ENCODE peak calls at places on chromosomes 3 and 15, in seven cellular contexts. One of them, this sample, is unnamed.

GRCh38 chr15:66777054-66777453 is 75.0 kb downstream of the SMAD6 start:
- DNase-seq in HCT116: no peak
- DNase-seq in SK-N-SH: no peak
- DNase-seq in HepG2: no peak
- DNase-seq in K562: no peak
- DNase-seq in H1: no peak
- DNase-seq in GM12878: no peak
- DNase-seq in this sample: no peak

GRCh38 chr3:106829206-106829605 is 548.0 kb upstream of the CCDC54 start:
- DNase-seq in HCT116: no peak
- DNase-seq in SK-N-SH: no peak
- DNase-seq in HepG2: no peak
- DNase-seq in K562: no peak
- DNase-seq in H1: no peak
- DNase-seq in GM12878: no peak
- DNase-seq in this sample: no peak

GRCh38 chr3:27591811-27592210 is 107.6 kb upstream of the SLC4A7 start:
- DNase-seq in HCT116: no peak
- DNase-seq in SK-N-SH: no peak
- DNase-seq in HepG2: no peak
- DNase-seq in K562: no peak
- DNase-seq in H1: no peak
- DNase-seq in GM12878: no peak
- DNase-seq in this sample: no peak

GRCh38 chr15:57873564-57874209 is 167.2 kb downstream of the POLR2M start:
- DNase-seq in HCT116: no peak
- DNase-seq in SK-N-SH: no peak
- DNase-seq in HepG2: no peak
- DNase-seq in K562: no peak
- DNase-seq in H1: no peak
- DNase-seq in GM12878: no peak
- DNase-seq in this sample: no peak

GRCh38 chr15:79283252-79284048 is 928 bp downstream of the ANKRD34C start:
- DNase-seq in HCT116: no peak
- DNase-seq in SK-N-SH: peak; percentile 69
- DNase-seq in HepG2: no peak
- DNase-seq in K562: peak; percentile 32
- DNase-seq in H1: no peak
- DNase-seq in GM12878: no peak
- DNase-seq in this sample: peak; percentile 79

GRCh38 chr3:149216195-149216869 is 5.3 kb downstream of the CP start:
- DNase-seq in HCT116: no peak
- DNase-seq in SK-N-SH: peak; percentile 39
- DNase-seq in HepG2: peak; percentile 37
- DNase-seq in K562: peak; percentile 21
- DNase-seq in H1: no peak
- DNase-seq in GM12878: no peak
- DNase-seq in this sample: no peak

GRCh38 chr3:115792206-115792955 is 169.1 kb downstream of the GAP43 start:
- DNase-seq in HCT116: no peak
- DNase-seq in SK-N-SH: no peak
- DNase-seq in HepG2: peak; percentile 95
- DNase-seq in K562: no peak
- DNase-seq in H1: no peak
- DNase-seq in GM12878: no peak
- DNase-seq in this sample: no peak

GRCh38 chr3:30988774-30989173 is 94.3 kb upstream of the GADL1 start:
- DNase-seq in HCT116: no peak
- DNase-seq in SK-N-SH: no peak
- DNase-seq in HepG2: no peak
- DNase-seq in K562: no peak
- DNase-seq in H1: no peak
- DNase-seq in GM12878: no peak
- DNase-seq in this sample: no peak

GRCh38 chr15:46714959-46715358 is 1002.3 kb upstream of the SEMA6D start:
- DNase-seq in HCT116: no peak
- DNase-seq in SK-N-SH: no peak
- DNase-seq in HepG2: no peak
- DNase-seq in K562: no peak
- DNase-seq in H1: no peak
- DNase-seq in GM12878: no peak
- DNase-seq in this sample: no peak

GRCh38 chr15:71010997-71011396 is 104.3 kb upstream of the THSD4 start:
- DNase-seq in HCT116: no peak
- DNase-seq in SK-N-SH: no peak
- DNase-seq in HepG2: no peak
- DNase-seq in K562: no peak
- DNase-seq in H1: no peak
- DNase-seq in GM12878: no peak
- DNase-seq in this sample: no peak

GRCh38 chr3:40104441-40104840 is 205.1 kb upstream of the EIF1B start:
- DNase-seq in HCT116: no peak
- DNase-seq in SK-N-SH: no peak
- DNase-seq in HepG2: no peak
- DNase-seq in K562: no peak
- DNase-seq in H1: no peak
- DNase-seq in GM12878: no peak
- DNase-seq in this sample: no peak

GRCh38 chr15:58536414-58536813 is 104.6 kb downstream of the LIPC start:
- DNase-seq in HCT116: no peak
- DNase-seq in SK-N-SH: no peak
- DNase-seq in HepG2: no peak
- DNase-seq in K562: no peak
- DNase-seq in H1: no peak
- DNase-seq in GM12878: no peak
- DNase-seq in this sample: no peak

GRCh38 chr15:100712226-100712625 is 109.8 kb downstream of the ASB7 start:
- DNase-seq in HCT116: no peak
- DNase-seq in SK-N-SH: no peak
- DNase-seq in HepG2: no peak
- DNase-seq in K562: no peak
- DNase-seq in H1: no peak
- DNase-seq in GM12878: no peak
- DNase-seq in this sample: no peak

GRCh38 chr3:160226026-160226739 is 961 bp downstream of the C3orf80 start:
- DNase-seq in HCT116: no peak
- DNase-seq in SK-N-SH: peak; percentile 78
- DNase-seq in HepG2: no peak
- DNase-seq in K562: no peak
- DNase-seq in H1: no peak
- DNase-seq in GM12878: no peak
- DNase-seq in this sample: no peak

GRCh38 chr3:114179575-114179974 is 723 bp upstream of the DRD3 start:
- DNase-seq in HCT116: peak; percentile 15
- DNase-seq in SK-N-SH: peak; percentile 42
- DNase-seq in HepG2: peak; percentile 18
- DNase-seq in K562: no peak
- DNase-seq in H1: no peak
- DNase-seq in GM12878: no peak
- DNase-seq in this sample: no peak

DNA sequence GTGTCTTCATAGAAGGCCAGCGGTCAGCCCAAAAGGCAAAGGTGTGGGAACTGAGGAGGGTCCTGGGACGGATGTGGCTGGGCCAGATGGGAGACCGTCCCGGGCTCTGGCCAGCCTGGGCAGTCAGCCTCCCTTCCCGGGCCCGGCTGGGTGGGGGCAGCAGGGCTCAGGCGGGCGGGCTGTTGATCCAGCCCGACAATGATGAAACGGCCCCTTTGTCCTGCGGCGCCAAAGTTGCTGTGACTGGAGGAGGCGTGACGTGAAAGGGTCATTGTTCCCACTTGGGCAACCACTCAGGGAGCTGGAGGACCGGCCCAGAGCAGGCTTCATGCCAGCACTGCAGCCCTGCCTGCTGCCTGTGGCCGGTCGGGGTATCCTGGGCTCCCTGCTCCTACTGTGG is 16.5 kb downstream of the DUSP7 start:
- DNase-seq in HCT116: no peak
- DNase-seq in SK-N-SH: no peak
- DNase-seq in HepG2: peak; percentile 93
- DNase-seq in K562: no peak
- DNase-seq in H1: no peak
- DNase-seq in GM12878: no peak
- DNase-seq in this sample: no peak
- TF ChIP-seq JUND in HCT116: no peak
- TF ChIP-seq JUND in SK-N-SH: no peak
- TF ChIP-seq JUND in HepG2: no peak
- TF ChIP-seq JUND in K562: no peak
- TF ChIP-seq JUND in H1: no peak
- TF ChIP-seq JUND in GM12878: no peak
- TF ChIP-seq JUND in this sample: no peak

GRCh38 chr3:61631108-61631769 is 69.9 kb downstream of the PTPRG start:
- DNase-seq in HCT116: no peak
- DNase-seq in SK-N-SH: no peak
- DNase-seq in HepG2: no peak
- DNase-seq in K562: no peak
- DNase-seq in H1: no peak
- DNase-seq in GM12878: no peak
- DNase-seq in this sample: no peak

GRCh38 chr3:61626484-61626883 is 65.1 kb downstream of the PTPRG start:
- DNase-seq in HCT116: no peak
- DNase-seq in SK-N-SH: no peak
- DNase-seq in HepG2: no peak
- DNase-seq in K562: no peak
- DNase-seq in H1: no peak
- DNase-seq in GM12878: no peak
- DNase-seq in this sample: no peak

GRCh38 chr3:61628636-61629035 is 67.3 kb downstream of the PTPRG start:
- DNase-seq in HCT116: no peak
- DNase-seq in SK-N-SH: no peak
- DNase-seq in HepG2: no peak
- DNase-seq in K562: no peak
- DNase-seq in H1: no peak
- DNase-seq in GM12878: no peak
- DNase-seq in this sample: no peak

GRCh38 chr3:61627768-61628185 is 66.4 kb downstream of the PTPRG start:
- DNase-seq in HCT116: no peak
- DNase-seq in SK-N-SH: no peak
- DNase-seq in HepG2: peak; percentile 95
- DNase-seq in K562: no peak
- DNase-seq in H1: no peak
- DNase-seq in GM12878: no peak
- DNase-seq in this sample: no peak

DNA sequence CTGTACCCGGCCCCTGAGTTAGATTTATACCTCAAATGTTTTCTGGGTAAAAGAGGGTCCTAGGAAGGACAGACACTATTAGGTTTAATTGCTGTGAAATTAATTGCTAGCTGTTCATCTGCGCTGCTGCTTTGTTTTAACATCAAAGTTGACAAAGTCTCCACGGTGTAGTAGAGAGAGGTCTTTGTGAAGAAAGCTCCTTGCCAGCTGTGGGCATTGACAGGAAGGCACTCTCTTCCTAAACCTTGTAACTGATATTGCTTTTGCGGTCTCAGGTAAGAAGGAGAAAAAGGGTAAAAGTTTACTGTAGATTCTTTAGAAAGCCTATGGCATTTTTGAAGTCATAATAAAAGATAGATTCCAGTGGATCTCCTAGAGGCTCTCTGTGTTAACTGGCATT is 68.1 kb downstream of the PTPRG start:
- DNase-seq in HCT116: no peak
- DNase-seq in SK-N-SH: no peak
- DNase-seq in HepG2: no peak
- DNase-seq in K562: no peak
- DNase-seq in H1: no peak
- DNase-seq in GM12878: no peak
- DNase-seq in this sample: no peak
- TF ChIP-seq JUND in HCT116: no peak
- TF ChIP-seq JUND in SK-N-SH: no peak
- TF ChIP-seq JUND in HepG2: no peak
- TF ChIP-seq JUND in K562: no peak
- TF ChIP-seq JUND in H1: no peak
- TF ChIP-seq JUND in GM12878: no peak
- TF ChIP-seq JUND in this sample: no peak

DNA sequence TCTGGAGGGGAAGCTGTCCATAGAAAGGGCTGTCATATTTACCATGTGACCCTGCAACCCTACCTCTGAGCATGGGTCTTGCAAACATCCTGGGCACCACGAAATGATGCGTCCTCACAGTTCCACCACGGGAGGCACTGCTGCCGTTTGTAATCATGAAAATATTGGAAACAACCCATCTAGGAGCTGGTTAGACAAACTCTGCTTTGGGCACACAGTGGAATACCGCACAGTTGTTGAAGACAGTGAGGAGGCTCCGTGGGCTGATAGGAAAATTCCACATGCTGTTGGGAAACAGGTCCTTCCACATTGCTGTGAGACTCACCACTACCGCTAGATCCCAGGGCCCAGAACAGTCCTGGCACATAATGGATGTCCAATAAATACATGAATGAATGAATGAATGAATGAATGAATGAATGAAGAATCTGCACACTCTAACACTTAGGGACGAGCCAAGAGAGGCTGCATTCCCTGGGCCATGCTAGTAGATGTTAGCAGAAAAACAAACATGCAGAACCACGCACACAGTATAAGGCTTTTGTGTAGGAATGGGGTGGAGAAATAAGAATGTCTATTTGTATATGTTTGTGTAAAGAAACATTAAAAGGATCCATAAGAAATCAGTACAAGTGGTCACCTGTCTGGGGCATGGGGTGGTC is 40.6 kb downstream of the TPRA1 start:
- DNase-seq in HCT116: no peak
- DNase-seq in SK-N-SH: no peak
- DNase-seq in HepG2: no peak
- DNase-seq in K562: no peak
- DNase-seq in H1: no peak
- DNase-seq in GM12878: no peak
- DNase-seq in this sample: peak; percentile 77
- TF ChIP-seq JUND in HCT116: no peak
- TF ChIP-seq JUND in SK-N-SH: no peak
- TF ChIP-seq JUND in HepG2: no peak
- TF ChIP-seq JUND in K562: no peak
- TF ChIP-seq JUND in H1: no peak
- TF ChIP-seq JUND in GM12878: no peak
- TF ChIP-seq JUND in this sample: no peak

GRCh38 chr15:92392966-92393286 is 755 bp upstream of the ST8SIA2 start:
- DNase-seq in HCT116: no peak
- DNase-seq in SK-N-SH: peak; percentile 35
- DNase-seq in HepG2: no peak
- DNase-seq in K562: no peak
- DNase-seq in H1: no peak
- DNase-seq in GM12878: no peak
- DNase-seq in this sample: no peak

GRCh38 chr15:92393994-92394326 is 279 bp downstream of the ST8SIA2 start:
- DNase-seq in HCT116: no peak
- DNase-seq in SK-N-SH: no peak
- DNase-seq in HepG2: no peak
- DNase-seq in K562: no peak
- DNase-seq in H1: no peak
- DNase-seq in GM12878: no peak
- DNase-seq in this sample: no peak

GRCh38 chr15:92392462-92392861 is 1.2 kb upstream of the ST8SIA2 start:
- DNase-seq in HCT116: no peak
- DNase-seq in SK-N-SH: no peak
- DNase-seq in HepG2: no peak
- DNase-seq in K562: no peak
- DNase-seq in H1: no peak
- DNase-seq in GM12878: no peak
- DNase-seq in this sample: no peak

GRCh38 chr15:92394327-92395175 is 870 bp downstream of the ST8SIA2 start:
- DNase-seq in HCT116: no peak
- DNase-seq in SK-N-SH: peak; percentile 87
- DNase-seq in HepG2: no peak
- DNase-seq in K562: no peak
- DNase-seq in H1: no peak
- DNase-seq in GM12878: no peak
- DNase-seq in this sample: no peak

GRCh38 chr15:92393287-92393993 is at the start of gene ST8SIA2:
- DNase-seq in HCT116: no peak
- DNase-seq in SK-N-SH: peak; percentile 90
- DNase-seq in HepG2: no peak
- DNase-seq in K562: no peak
- DNase-seq in H1: no peak
- DNase-seq in GM12878: no peak
- DNase-seq in this sample: no peak
- TF ChIP-seq JUND in HCT116: no peak
- TF ChIP-seq JUND in SK-N-SH: no peak
- TF ChIP-seq JUND in HepG2: no peak
- TF ChIP-seq JUND in K562: no peak
- TF ChIP-seq JUND in H1: no peak
- TF ChIP-seq JUND in GM12878: no peak
- TF ChIP-seq JUND in this sample: no peak

This sample was measured in T47D.